ENCODE peak calls at places on chromosomes 7 and 10, in four cellular contexts. P is esophagus squamous epithelium, K is progenitor cell of endocrine pancreas, G is fibroblast of mammary gland. H is an unnamed sample.

GRCh38 chr10:117751259-117751658 is 208.7 kb downstream of the EMX2 start:
- DNase-seq in P (no peak), K (no peak), G (no peak), H (no peak)

GRCh38 chr10:122245136-122245535 is 26.0 kb upstream of the BTBD16 start:
- DNase-seq in P (no peak), K (no peak), G (no peak), H (no peak)

GRCh38 chr10:48224296-48224695 is 50.2 kb downstream of the FRMPD2 start:
- DNase-seq in P (no peak), K (no peak), G (no peak), H (no peak)

GRCh38 chr7:158642149-158642548 is 54.5 kb upstream of the PTPRN2 start:
- DNase-seq in P (no peak), K (no peak), G (no peak), H (no peak)

GRCh38 chr7:158861004-158861787 is 4.8 kb downstream of the DYNC2I1 start:
- DNase-seq in P (no peak), K (no peak), G (no peak), H (no peak)

GRCh38 chr7:336810-337566 is 47.0 kb downstream of the FOXL3 start:
- DNase-seq in P (no peak), K (no peak), G (no peak), H (no peak)

GRCh38 chr10:127945948-127946347 is 39.0 kb downstream of the PTPRE start:
- DNase-seq in P (no peak), K (no peak), G (no peak), H (no peak)

GRCh38 chr7:38195804-38196595 is 18.0 kb downstream of the STARD3NL start:
- DNase-seq in P (no peak), K (no peak), G (peak; percentile 47), H (peak; percentile 24)

GRCh38 chr7:158856883-158857668 is 718 bp downstream of the DYNC2I1 start:
- DNase-seq in P (no peak), K (no peak), G (no peak), H (no peak)

DNA sequence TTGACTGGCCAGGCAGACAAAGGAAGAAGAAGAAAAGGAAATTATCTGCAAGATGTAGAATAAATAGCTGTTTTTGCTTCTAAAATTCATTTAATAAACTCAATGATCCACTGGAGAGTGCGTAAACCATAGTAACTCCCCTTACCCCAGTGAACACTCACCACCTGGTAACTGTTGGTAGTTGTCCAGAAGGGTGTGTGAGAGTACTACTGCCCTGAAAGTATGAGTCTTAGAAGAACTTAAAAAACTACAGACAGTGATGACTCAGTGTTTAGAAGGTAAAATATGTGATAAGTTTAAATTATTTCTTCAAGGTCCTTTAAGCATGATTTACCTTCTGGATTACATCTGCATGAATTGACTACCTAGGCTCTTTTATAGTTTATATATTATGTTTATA is 53.0 kb upstream of the SEMA3A start:
- DNase-seq in P (no peak), K (no peak), G (peak; percentile 81), H (peak; percentile 52)
- TF ChIP-seq CTCF in P (no peak), K (no peak), G (peak; percentile 17), H (peak; percentile 37)

DNA sequence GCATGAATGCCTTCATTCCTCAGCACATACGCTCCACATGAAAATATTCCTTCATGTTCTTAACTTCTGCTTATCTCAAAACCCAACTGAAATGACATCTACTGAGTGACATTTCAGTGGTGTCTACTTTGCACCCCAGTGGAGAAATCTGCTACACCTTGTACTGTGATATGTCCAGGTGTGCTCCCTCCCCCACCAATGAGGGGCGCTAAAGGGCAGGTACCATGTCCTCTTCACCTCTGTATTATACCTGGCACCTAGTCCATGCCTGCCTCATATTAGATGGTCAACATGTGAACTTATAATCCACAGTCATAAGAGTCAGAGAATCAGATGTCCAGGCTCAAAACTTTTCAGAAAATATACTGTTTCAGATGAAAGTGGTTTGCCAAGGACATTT is 2.1 kb downstream of the PAXIP1 start:
- DNase-seq in P (no peak), K (no peak), G (no peak), H (no peak)
- TF ChIP-seq CTCF in P (no peak), K (no peak), G (no peak), H (peak; percentile 26)

GRCh38 chr7:141053626-141054025 is 20.2 kb upstream of the TMEM178B start:
- DNase-seq in P (no peak), K (no peak), G (no peak), H (no peak)
- TF ChIP-seq CTCF in P (no peak), K (no peak), G (no peak), H (no peak)

GRCh38 chr10:13827418-13827817 is 240.7 kb downstream of the PRPF18 start:
- DNase-seq in P (no peak), K (no peak), G (peak; percentile 34), H (no peak)

GRCh38 chr10:13829790-13830189 is 243.0 kb downstream of the PRPF18 start:
- DNase-seq in P (no peak), K (no peak), G (no peak), H (no peak)

GRCh38 chr10:13834581-13835286 is 248.0 kb downstream of the PRPF18 start:
- DNase-seq in P (no peak), K (no peak), G (peak; percentile 61), H (peak; percentile 14)

GRCh38 chr10:13831711-13832110 is 244.9 kb downstream of the PRPF18 start:
- DNase-seq in P (no peak), K (no peak), G (no peak), H (no peak)

GRCh38 chr10:13830385-13830784 is 243.6 kb downstream of the PRPF18 start:
- DNase-seq in P (no peak), K (no peak), G (no peak), H (no peak)
- TF ChIP-seq CTCF in P (no peak), K (no peak), G (no peak), H (peak; percentile 15)

GRCh38 chr7:31126976-31127375 is 74.9 kb downstream of the ADCYAP1R1 start:
- DNase-seq in P (no peak), K (no peak), G (peak; percentile 38), H (peak; percentile 33)
- TF ChIP-seq CTCF in P (no peak), K (peak; percentile 44), G (peak; percentile 37), H (peak; percentile 68)

H was measured in HFFc6.